ENCODE peak calls at places on chromosomes 2 and 18, in nine cellular contexts. Q, G, F, C, S, O, Z, P and E are unnamed samples.

GRCh38 chr2:172431428-172431827 is 4.0 kb downstream of the ITGA6 start:
- DNase-seq in F (peak; percentile 58), S (no peak), Z (no peak), P (peak; percentile 58), C (no peak), G (peak; percentile 46), Q (no peak), O (no peak), E (no peak)

GRCh38 chr2:238370482-238371372 is 50.4 kb downstream of the TRAF3IP1 start:
- DNase-seq in O (peak; percentile 51), C (peak; percentile 71), P (peak; percentile 73), Z (peak; percentile 80), G (peak; percentile 68), F (peak; percentile 50), S (peak; percentile 73), Q (peak; percentile 78), E (peak; percentile 90)

GRCh38 chr18:65936678-65937077 is 185.9 kb downstream of the CDH7 start:
- DNase-seq in S (no peak), Q (no peak), G (no peak), F (no peak), C (peak; percentile 36), O (no peak), P (no peak), Z (no peak), E (no peak)

GRCh38 chr2:2328847-2329246 is 2.2 kb downstream of the MYT1L start:
- DNase-seq in P (no peak), O (no peak), G (peak; percentile 7), Z (no peak), F (no peak), Q (no peak), C (peak; percentile 1), S (no peak), E (no peak)

GRCh38 chr2:202121532-202122166 is 48.6 kb downstream of the KIAA2012 start:
- DNase-seq in F (peak; percentile 58), G (no peak), Q (no peak), Z (no peak), P (no peak), C (no peak), S (no peak), O (no peak), E (no peak)

GRCh38 chr2:12715258-12715865 is 1.4 kb upstream of the TRIB2 start:
- DNase-seq in Z (no peak), C (no peak), F (peak; percentile 43), O (no peak), S (no peak), Q (no peak), P (no peak), G (no peak), E (no peak)

GRCh38 chr2:23269747-23270146 is 115.2 kb upstream of the KLHL29 start:
- DNase-seq in O (no peak), S (no peak), G (no peak), C (peak; percentile 13), Z (no peak), Q (no peak), P (no peak), F (no peak), E (no peak)

GRCh38 chr2:173869830-173870229 is 95.3 kb downstream of the SP3 start:
- DNase-seq in S (no peak), C (no peak), G (no peak), Z (no peak), P (no peak), F (no peak), Q (no peak), O (no peak), E (no peak)

GRCh38 chr2:98419977-98420725 is 24.5 kb upstream of the INPP4A start:
- DNase-seq in S (no peak), F (no peak), P (no peak), G (no peak), Q (no peak), C (peak; percentile 14), O (no peak), Z (peak; percentile 6), E (no peak)

GRCh38 chr2:147182260-147182659 is 662.6 kb upstream of the ACVR2A start:
- DNase-seq in C (peak; percentile 90), O (peak; percentile 92), Q (no peak), P (peak; percentile 31), S (no peak), G (no peak), F (no peak), Z (peak; percentile 16), E (no peak)

GRCh38 chr2:234950730-234951385 is 959 bp upstream of the SH3BP4 start:
- DNase-seq in P (peak; percentile 34), Z (peak; percentile 43), G (peak; percentile 26), S (no peak), O (peak; percentile 43), Q (peak; percentile 63), F (no peak), C (no peak), E (peak; percentile 83)

GRCh38 chr2:24958411-24958935 is 13.3 kb downstream of the DNAJC27 start:
- DNase-seq in G (no peak), F (no peak), Z (no peak), P (no peak), C (no peak), S (no peak), Q (no peak), O (no peak), E (no peak)

GRCh38 chr18:8046421-8046820 is 479.3 kb downstream of the PTPRM start:
- DNase-seq in C (no peak), S (no peak), G (no peak), Z (no peak), P (no peak), O (no peak), Q (no peak), F (no peak), E (no peak)

GRCh38 chr2:18171191-18172139 is 293.0 kb downstream of the KCNS3 start:
- DNase-seq in S (no peak), G (peak; percentile 70), F (peak; percentile 32), O (no peak), Z (peak; percentile 70), C (no peak), Q (peak; percentile 83), P (peak; percentile 23), E (no peak)

GRCh38 chr2:158753561-158754302 is 41.4 kb upstream of the DAPL1 start:
- DNase-seq in G (peak; percentile 78), F (peak; percentile 45), O (peak; percentile 46), C (peak; percentile 73), Z (peak; percentile 79), P (peak; percentile 41), S (peak; percentile 71), Q (no peak), E (peak; percentile 58)

GRCh38 chr2:199810422-199811250 is 40.4 kb downstream of the FTCDNL1 start:
- DNase-seq in C (no peak), S (no peak), O (no peak), Q (no peak), P (no peak), F (no peak), G (no peak), Z (peak; percentile 12), E (peak; percentile 69)

GRCh38 chr2:56474412-56475158 is 290.8 kb downstream of the CCDC85A start:
- DNase-seq in Z (peak; percentile 14), Q (no peak), F (no peak), G (peak; percentile 27), S (no peak), O (no peak), P (no peak), C (no peak), E (no peak)

GRCh38 chr18:56861244-56861643 is 210.1 kb downstream of the WDR7 start:
- DNase-seq in Q (no peak), P (no peak), Z (no peak), F (no peak), S (no peak), C (no peak), O (no peak), G (no peak), E (no peak)

GRCh38 chr2:46144133-46144800 is 152.9 kb upstream of the EPAS1 start:
- DNase-seq in G (no peak), C (no peak), Z (no peak), Q (peak; percentile 10), S (no peak), O (no peak), F (no peak), P (no peak), E (no peak)

GRCh38 chr18:62578980-62579511 is 56.2 kb downstream of the ZCCHC2 start:
- DNase-seq in Q (no peak), S (no peak), C (no peak), P (no peak), F (no peak), Z (no peak), G (peak; percentile 59), O (no peak), E (no peak)

GRCh38 chr2:241846406-241846805 is 12.3 kb downstream of the PDCD1 start:
- DNase-seq in F (no peak), C (no peak), G (no peak), S (no peak), Q (peak; percentile 61), Z (no peak), O (no peak), P (no peak), E (peak; percentile 82)

GRCh38 chr2:73291093-73291460 is 2.3 kb downstream of the EGR4 start:
- DNase-seq in Q (no peak), F (peak; percentile 55), P (peak; percentile 60), O (peak; percentile 60), Z (peak; percentile 66), C (peak; percentile 37), G (peak; percentile 36), S (peak; percentile 33), E (peak; percentile 96)

GRCh38 chr18:12246849-12247808 is 7.0 kb upstream of the CIDEA start:
- DNase-seq in G (no peak), C (no peak), O (no peak), S (peak; percentile 63), Z (peak; percentile 48), Q (no peak), P (no peak), F (no peak), E (peak; percentile 87)
- TF ChIP-seq CTCF in G (no peak), C (peak; percentile 34), O (no peak), S (peak; percentile 46), Z (peak; percentile 60), Q (no peak), P (no peak), F (peak; percentile 12), E (peak; percentile 41)

GRCh38 chr18:74497778-74498177 is 1.6 kb downstream of the CNDP2 start:
- DNase-seq in Z (no peak), F (no peak), C (no peak), P (no peak), S (no peak), O (no peak), G (no peak), Q (no peak), E (no peak)
- H3K27ac ChIP-seq in Z (no peak overlapping the region), F (peak overlapping the region; percentile 91), C (no peak overlapping the region), P (peak overlapping the region; percentile 83), S (no peak overlapping the region), O (no peak overlapping the region), G (peak overlapping the region; percentile 97), Q (no peak overlapping the region), E (no peak overlapping the region)

GRCh38 chr18:47561316-47561715 is 309.9 kb upstream of the SKOR2 start:
- DNase-seq in G (no peak), Q (no peak), S (no peak), C (no peak), Z (no peak), P (no peak), O (no peak), F (no peak), E (no peak)
- TF ChIP-seq CTCF in G (no peak), Q (no peak), S (no peak), C (no peak), Z (no peak), P (no peak), O (no peak), F (no peak), E (no peak)

DNA sequence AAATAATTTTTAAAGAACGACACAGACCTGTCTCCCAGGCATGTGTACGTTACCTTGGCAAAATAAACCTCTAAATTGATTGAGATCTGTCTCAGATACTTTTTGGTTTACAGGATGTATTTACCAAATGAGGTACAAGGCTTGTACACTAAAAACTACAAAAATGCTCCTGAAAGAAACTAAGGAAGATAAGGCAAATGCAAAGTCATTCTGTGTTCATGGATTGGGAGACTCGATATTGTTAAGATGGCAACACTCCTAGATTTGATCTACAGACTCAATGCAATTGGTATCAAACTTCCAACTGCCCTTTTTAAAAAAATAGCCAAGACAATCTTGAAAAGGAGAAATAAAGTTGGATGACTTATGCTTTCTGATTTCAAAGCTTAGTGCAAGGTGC is 11.5 kb upstream of the KCNE4 start:
- DNase-seq in C (no peak), F (no peak), O (no peak), Z (no peak), S (no peak), G (no peak), Q (no peak), P (no peak), E (no peak)
- H3K27ac ChIP-seq in C (no peak overlapping the region), F (no peak overlapping the region), O (no peak overlapping the region), Z (no peak overlapping the region), S (peak overlapping the region; percentile 99), G (no peak overlapping the region), Q (no peak overlapping the region), P (no peak overlapping the region), E (peak overlapping the region; percentile 86)